ENCODE peak calls at places on chromosomes 13 and 19, in six cellular contexts. One of them, this sample, is unnamed.

GRCh38 chr19:40423227-40423566 is 2.6 kb downstream of the SERTAD1 start:
- DNase-seq in psoas muscle: no peak
- DNase-seq in CD8-positive, alpha-beta T cell: no peak
- DNase-seq in adrenal gland: no peak
- DNase-seq in left lung: peak; percentile 77
- DNase-seq in fibroblast of lung: no peak
- DNase-seq in this sample: no peak

GRCh38 chr19:33465371-33465770 is 56.2 kb downstream of the PEPD start:
- DNase-seq in psoas muscle: no peak
- DNase-seq in CD8-positive, alpha-beta T cell: no peak
- DNase-seq in adrenal gland: no peak
- DNase-seq in left lung: peak; percentile 28
- DNase-seq in fibroblast of lung: no peak
- DNase-seq in this sample: no peak

GRCh38 chr19:39070888-39071287 is 13.3 kb upstream of the ACP7 start:
- DNase-seq in psoas muscle: no peak
- DNase-seq in CD8-positive, alpha-beta T cell: no peak
- DNase-seq in adrenal gland: no peak
- DNase-seq in left lung: no peak
- DNase-seq in fibroblast of lung: no peak
- DNase-seq in this sample: peak; percentile 29

GRCh38 chr13:110431851-110432294 is 124.8 kb downstream of the COL4A2 start:
- DNase-seq in psoas muscle: no peak
- DNase-seq in CD8-positive, alpha-beta T cell: no peak
- DNase-seq in adrenal gland: no peak
- DNase-seq in left lung: no peak
- DNase-seq in fibroblast of lung: no peak
- DNase-seq in this sample: no peak

GRCh38 chr19:2852598-2852997 is 11.3 kb downstream of the ZNF555 start:
- DNase-seq in psoas muscle: no peak
- DNase-seq in CD8-positive, alpha-beta T cell: no peak
- DNase-seq in adrenal gland: no peak
- DNase-seq in left lung: no peak
- DNase-seq in fibroblast of lung: peak; percentile 11
- DNase-seq in this sample: no peak

GRCh38 chr19:810077-810855 is 11.5 kb downstream of the PLPPR3 start:
- DNase-seq in psoas muscle: no peak
- DNase-seq in CD8-positive, alpha-beta T cell: no peak
- DNase-seq in adrenal gland: no peak
- DNase-seq in left lung: no peak
- DNase-seq in fibroblast of lung: no peak
- DNase-seq in this sample: no peak

GRCh38 chr19:54207908-54208783 is 7.5 kb downstream of the RPS9 start:
- DNase-seq in psoas muscle: peak; percentile 73
- DNase-seq in CD8-positive, alpha-beta T cell: peak; percentile 21
- DNase-seq in adrenal gland: peak; percentile 99
- DNase-seq in left lung: peak; percentile 85
- DNase-seq in fibroblast of lung: peak; percentile 99
- DNase-seq in this sample: peak; percentile 40

GRCh38 chr13:45162194-45162593 is 38.7 kb downstream of the KCTD4 start:
- DNase-seq in psoas muscle: no peak
- DNase-seq in CD8-positive, alpha-beta T cell: no peak
- DNase-seq in adrenal gland: no peak
- DNase-seq in left lung: no peak
- DNase-seq in fibroblast of lung: peak; percentile 49
- DNase-seq in this sample: no peak

GRCh38 chr19:41426116-41426841 is 895 bp downstream of the B3GNT8 start:
- DNase-seq in psoas muscle: no peak
- DNase-seq in CD8-positive, alpha-beta T cell: no peak
- DNase-seq in adrenal gland: no peak
- DNase-seq in left lung: no peak
- DNase-seq in fibroblast of lung: no peak
- DNase-seq in this sample: no peak

GRCh38 chr13:30371649-30372265 is 50.5 kb upstream of the UBE2L5 start:
- DNase-seq in psoas muscle: no peak
- DNase-seq in CD8-positive, alpha-beta T cell: peak; percentile 65
- DNase-seq in adrenal gland: no peak
- DNase-seq in left lung: no peak
- DNase-seq in fibroblast of lung: peak; percentile 50
- DNase-seq in this sample: peak; percentile 57

GRCh38 chr13:54029720-54030119 is 1001.1 kb downstream of the OLFM4 start:
- DNase-seq in psoas muscle: no peak
- DNase-seq in CD8-positive, alpha-beta T cell: no peak
- DNase-seq in adrenal gland: no peak
- DNase-seq in left lung: no peak
- DNase-seq in fibroblast of lung: no peak
- DNase-seq in this sample: no peak

GRCh38 chr19:7336321-7336973 is 12.3 kb upstream of the ARHGEF18 start:
- DNase-seq in psoas muscle: no peak
- DNase-seq in CD8-positive, alpha-beta T cell: no peak
- DNase-seq in adrenal gland: no peak
- DNase-seq in left lung: no peak
- DNase-seq in fibroblast of lung: no peak
- DNase-seq in this sample: no peak

GRCh38 chr19:4717966-4718701 is 5.5 kb downstream of the DPP9 start:
- DNase-seq in psoas muscle: no peak
- DNase-seq in CD8-positive, alpha-beta T cell: no peak
- DNase-seq in adrenal gland: no peak
- DNase-seq in left lung: no peak
- DNase-seq in fibroblast of lung: no peak
- DNase-seq in this sample: peak; percentile 35

GRCh38 chr13:99392126-99392805 is 85.1 kb upstream of the GPR183 start:
- DNase-seq in psoas muscle: no peak
- DNase-seq in CD8-positive, alpha-beta T cell: no peak
- DNase-seq in adrenal gland: no peak
- DNase-seq in left lung: no peak
- DNase-seq in fibroblast of lung: no peak
- DNase-seq in this sample: no peak

GRCh38 chr19:49447485-49448431 is 3.9 kb downstream of the PIH1D1 start:
- DNase-seq in psoas muscle: peak; percentile 88
- DNase-seq in CD8-positive, alpha-beta T cell: no peak
- DNase-seq in adrenal gland: no peak
- DNase-seq in left lung: no peak
- DNase-seq in fibroblast of lung: no peak
- DNase-seq in this sample: no peak

GRCh38 chr13:47798906-47799305 is 202.2 kb downstream of the SUCLA2 start:
- DNase-seq in psoas muscle: no peak
- DNase-seq in CD8-positive, alpha-beta T cell: no peak
- DNase-seq in adrenal gland: no peak
- DNase-seq in left lung: no peak
- DNase-seq in fibroblast of lung: peak; percentile 40
- DNase-seq in this sample: peak; percentile 24

GRCh38 chr19:29609636-29610035 is 3.6 kb downstream of the POP4 start:
- DNase-seq in psoas muscle: no peak
- DNase-seq in CD8-positive, alpha-beta T cell: no peak
- DNase-seq in adrenal gland: no peak
- DNase-seq in left lung: no peak
- DNase-seq in fibroblast of lung: no peak
- DNase-seq in this sample: no peak

GRCh38 chr19:55160128-55160985 is 2.8 kb upstream of the TNNI3 start:
- DNase-seq in psoas muscle: peak; percentile 92
- DNase-seq in CD8-positive, alpha-beta T cell: peak; percentile 82
- DNase-seq in adrenal gland: peak; percentile 89
- DNase-seq in left lung: peak; percentile 96
- DNase-seq in fibroblast of lung: peak; percentile 80
- DNase-seq in this sample: peak; percentile 82

GRCh38 chr19:11176466-11177193 is 20.7 kb downstream of the KANK2 start:
- DNase-seq in psoas muscle: no peak
- DNase-seq in CD8-positive, alpha-beta T cell: no peak
- DNase-seq in adrenal gland: no peak
- DNase-seq in left lung: no peak
- DNase-seq in fibroblast of lung: no peak
- DNase-seq in this sample: no peak

GRCh38 chr13:71871180-71871754 is 4.3 kb upstream of the DACH1 start:
- DNase-seq in psoas muscle: no peak
- DNase-seq in CD8-positive, alpha-beta T cell: no peak
- DNase-seq in adrenal gland: no peak
- DNase-seq in left lung: no peak
- DNase-seq in fibroblast of lung: no peak
- DNase-seq in this sample: no peak

GRCh38 chr19:51219307-51219706 is 5.6 kb upstream of the CD33 start:
- DNase-seq in psoas muscle: no peak
- DNase-seq in CD8-positive, alpha-beta T cell: no peak
- DNase-seq in adrenal gland: no peak
- DNase-seq in left lung: no peak
- DNase-seq in fibroblast of lung: no peak
- DNase-seq in this sample: no peak

GRCh38 chr13:40220299-40220935 is 446.0 kb downstream of the FOXO1 start:
- DNase-seq in psoas muscle: no peak
- DNase-seq in CD8-positive, alpha-beta T cell: no peak
- DNase-seq in adrenal gland: no peak
- DNase-seq in left lung: no peak
- DNase-seq in fibroblast of lung: peak; percentile 41
- DNase-seq in this sample: peak; percentile 59

GRCh38 chr13:95300625-95301134 is 571 bp downstream of the ABCC4 start:
- DNase-seq in psoas muscle: peak; percentile 66
- DNase-seq in CD8-positive, alpha-beta T cell: peak; percentile 46
- DNase-seq in adrenal gland: no peak
- DNase-seq in left lung: peak; percentile 85
- DNase-seq in fibroblast of lung: peak; percentile 51
- DNase-seq in this sample: peak; percentile 20

GRCh38 chr13:30679483-30680330 is 55.6 kb upstream of the ALOX5AP start:
- DNase-seq in psoas muscle: no peak
- DNase-seq in CD8-positive, alpha-beta T cell: peak; percentile 29
- DNase-seq in adrenal gland: no peak
- DNase-seq in left lung: no peak
- DNase-seq in fibroblast of lung: peak; percentile 61
- DNase-seq in this sample: peak; percentile 37

GRCh38 chr13:106318941-106319411 is 216.5 kb downstream of the EFNB2 start:
- DNase-seq in psoas muscle: no peak
- DNase-seq in CD8-positive, alpha-beta T cell: no peak
- DNase-seq in adrenal gland: no peak
- DNase-seq in left lung: no peak
- DNase-seq in fibroblast of lung: peak; percentile 87
- DNase-seq in this sample: peak; percentile 98

GRCh38 chr19:37114001-37114400 is 35.8 kb downstream of the ZNF420 start:
- DNase-seq in psoas muscle: no peak
- DNase-seq in CD8-positive, alpha-beta T cell: no peak
- DNase-seq in adrenal gland: no peak
- DNase-seq in left lung: no peak
- DNase-seq in fibroblast of lung: no peak
- DNase-seq in this sample: no peak

GRCh38 chr19:55080121-55080914 is 4.6 kb downstream of the EPS8L1 start:
- DNase-seq in psoas muscle: peak; percentile 80
- DNase-seq in CD8-positive, alpha-beta T cell: peak; percentile 57
- DNase-seq in adrenal gland: peak; percentile 71
- DNase-seq in left lung: peak; percentile 92
- DNase-seq in fibroblast of lung: peak; percentile 59
- DNase-seq in this sample: peak; percentile 51

GRCh38 chr19:8302734-8303133 is 5.4 kb downstream of the CD320 start:
- DNase-seq in psoas muscle: no peak
- DNase-seq in CD8-positive, alpha-beta T cell: no peak
- DNase-seq in adrenal gland: peak; percentile 12
- DNase-seq in left lung: no peak
- DNase-seq in fibroblast of lung: no peak
- DNase-seq in this sample: no peak

GRCh38 chr19:1149259-1150045 is 24.6 kb downstream of the SBNO2 start:
- DNase-seq in psoas muscle: peak; percentile 50
- DNase-seq in CD8-positive, alpha-beta T cell: no peak
- DNase-seq in adrenal gland: no peak
- DNase-seq in left lung: peak; percentile 69
- DNase-seq in fibroblast of lung: no peak
- DNase-seq in this sample: no peak

GRCh38 chr19:15048885-15049541 is at the start of gene CASP14:
- DNase-seq in psoas muscle: no peak
- DNase-seq in CD8-positive, alpha-beta T cell: no peak
- DNase-seq in adrenal gland: no peak
- DNase-seq in left lung: no peak
- DNase-seq in fibroblast of lung: no peak
- DNase-seq in this sample: no peak

DNA sequence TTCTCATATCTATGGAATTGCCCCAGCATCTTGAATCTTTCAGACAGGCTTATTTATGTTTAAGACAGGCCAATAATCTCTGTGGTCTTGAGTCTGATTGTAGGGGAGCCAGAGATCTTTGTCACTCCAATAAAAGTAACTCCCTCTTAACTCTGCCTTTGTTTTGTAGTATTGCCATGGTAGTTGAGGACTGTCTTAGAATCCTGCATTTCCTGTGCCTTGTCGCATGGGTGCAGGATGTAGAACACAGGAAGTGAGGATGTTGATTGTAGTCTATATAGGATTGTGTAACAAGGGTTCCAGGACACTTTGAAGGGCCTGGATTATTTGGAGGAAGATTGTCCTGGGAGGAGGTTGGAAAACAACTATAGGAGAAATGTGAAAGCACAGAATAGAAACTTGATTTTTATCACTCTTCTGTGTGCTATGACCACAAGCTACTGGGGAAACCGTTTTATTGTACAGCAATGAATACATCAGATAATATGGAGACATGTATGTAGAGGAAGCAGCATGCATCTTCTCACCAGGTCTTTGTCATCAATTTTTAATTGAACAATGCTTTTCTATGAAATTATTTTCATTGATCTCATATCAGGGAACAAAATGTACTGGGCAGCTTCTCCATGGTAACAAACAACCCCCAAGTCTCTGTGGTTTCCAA is 411.7 kb downstream of the FGF9 start:
- DNase-seq in psoas muscle: no peak
- DNase-seq in CD8-positive, alpha-beta T cell: no peak
- DNase-seq in adrenal gland: no peak
- DNase-seq in left lung: no peak
- DNase-seq in fibroblast of lung: no peak
- DNase-seq in this sample: no peak
- TF ChIP-seq CTCF in psoas muscle: no peak
- TF ChIP-seq CTCF in CD8-positive, alpha-beta T cell: no peak
- TF ChIP-seq CTCF in adrenal gland: no peak
- TF ChIP-seq CTCF in left lung: no peak
- TF ChIP-seq CTCF in fibroblast of lung: no peak
- TF ChIP-seq CTCF in this sample: no peak

GRCh38 chr13:112481458-112481857 is 105.3 kb downstream of the SPACA7 start:
- DNase-seq in psoas muscle: no peak
- DNase-seq in CD8-positive, alpha-beta T cell: no peak
- DNase-seq in adrenal gland: no peak
- DNase-seq in left lung: no peak
- DNase-seq in fibroblast of lung: no peak
- DNase-seq in this sample: no peak
- H3K27me3 ChIP-seq in psoas muscle: no peaks in the 10 kb centered on the region
- H3K27me3 ChIP-seq in CD8-positive, alpha-beta T cell: no peaks in the 10 kb centered on the region
- H3K27me3 ChIP-seq in adrenal gland: no peaks in the 10 kb centered on the region
- H3K27me3 ChIP-seq in left lung: no peaks in the 10 kb centered on the region
- H3K27me3 ChIP-seq in fibroblast of lung: no peaks in the 10 kb centered on the region
- H3K27me3 ChIP-seq in this sample: no peaks in the 10 kb centered on the region

DNA sequence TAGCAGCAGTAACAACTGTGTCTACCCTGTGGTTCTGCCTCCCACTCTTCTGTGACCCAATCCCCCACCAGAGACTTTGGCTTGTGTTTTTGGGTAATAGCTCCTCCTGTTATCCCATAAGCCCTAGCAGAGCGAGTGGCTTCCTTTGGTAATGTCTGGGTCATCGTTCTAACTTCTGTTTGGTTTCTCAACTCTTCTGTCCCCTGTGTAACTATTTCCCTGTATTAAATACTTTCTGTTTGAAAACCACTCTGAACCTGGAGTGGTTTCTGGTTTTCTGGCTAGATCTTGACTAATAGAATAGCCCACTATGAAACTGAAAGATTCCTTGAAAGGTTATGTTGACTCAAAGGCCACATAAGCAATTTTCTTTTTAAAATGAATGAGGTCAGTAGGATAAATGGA is 350.0 kb downstream of the DCT start:
- DNase-seq in psoas muscle: no peak
- DNase-seq in CD8-positive, alpha-beta T cell: no peak
- DNase-seq in adrenal gland: no peak
- DNase-seq in left lung: no peak
- DNase-seq in fibroblast of lung: peak; percentile 9
- DNase-seq in this sample: no peak
- H3K27ac ChIP-seq in psoas muscle: no peak overlapping the region
- H3K27ac ChIP-seq in CD8-positive, alpha-beta T cell: no peak overlapping the region
- H3K27ac ChIP-seq in adrenal gland: no peak overlapping the region
- H3K27ac ChIP-seq in left lung: no peak overlapping the region
- H3K27ac ChIP-seq in fibroblast of lung: no peak overlapping the region
- H3K27ac ChIP-seq in this sample: no peak overlapping the region

GRCh38 chr13:97631158-97631557 is 197.2 kb downstream of the RAP2A start:
- DNase-seq in psoas muscle: peak; percentile 52
- DNase-seq in CD8-positive, alpha-beta T cell: no peak
- DNase-seq in adrenal gland: no peak
- DNase-seq in left lung: no peak
- DNase-seq in fibroblast of lung: no peak
- DNase-seq in this sample: no peak
- TF ChIP-seq CTCF in psoas muscle: no peak
- TF ChIP-seq CTCF in CD8-positive, alpha-beta T cell: no peak
- TF ChIP-seq CTCF in adrenal gland: no peak
- TF ChIP-seq CTCF in left lung: no peak
- TF ChIP-seq CTCF in fibroblast of lung: no peak
- TF ChIP-seq CTCF in this sample: no peak